ENCODE peak calls at places on chromosomes 3 and 15, in four cellular contexts. G, M, V and Y are unnamed samples.
A peak's percentile ranks its signal among the peaks of the same experiment; 100 is the strongest.

GRCh38 chr3:42706721-42707619 is 4.4 kb upstream of the HHATL start:
- DNase-seq in G (no peak), M (peak; percentile 5), V (no peak), Y (no peak)

GRCh38 chr3:106030620-106030945 is 161.8 kb upstream of the CBLB start:
- DNase-seq in G (no peak), M (no peak), V (no peak), Y (no peak)

GRCh38 chr3:12964713-12965612 is 108.3 kb downstream of the IQSEC1 start:
- DNase-seq in G (no peak), M (no peak), V (no peak), Y (no peak)

GRCh38 chr3:131688370-131688769 is 185.6 kb upstream of the MRPL3 start:
- DNase-seq in G (no peak), M (no peak), V (no peak), Y (no peak)

GRCh38 chr3:98326945-98327344 is 26.7 kb upstream of the OR5K4 start:
- DNase-seq in G (no peak), M (no peak), V (no peak), Y (no peak)

GRCh38 chr15:90706394-90707327 is 10.5 kb upstream of the BLM start:
- DNase-seq in G (no peak), M (peak; percentile 55), V (no peak), Y (no peak)

GRCh38 chr3:194386610-194387009 is 12.5 kb downstream of the GP5 start:
- DNase-seq in G (no peak), M (no peak), V (peak; percentile 24), Y (no peak)

GRCh38 chr15:83745771-83746170 is 91.8 kb downstream of the ADAMTSL3 start:
- DNase-seq in G (no peak), M (no peak), V (no peak), Y (no peak)

GRCh38 chr15:69321041-69321554 is 22.4 kb downstream of the PAQR5 start:
- DNase-seq in G (no peak), M (peak; percentile 64), V (no peak), Y (no peak)

GRCh38 chr3:1855836-1856235 is 242.8 kb upstream of the CNTN4 start:
- DNase-seq in G (no peak), M (no peak), V (no peak), Y (no peak)

GRCh38 chr3:13879102-13879945 is 547 bp downstream of the WNT7A start:
- DNase-seq in G (no peak), M (peak; percentile 66), V (peak; percentile 77), Y (peak; percentile 44)

GRCh38 chr3:99875925-99876781 is 58.5 kb downstream of the CMSS1 start:
- DNase-seq in G (peak; percentile 83), M (peak; percentile 88), V (peak; percentile 88), Y (peak; percentile 91)

GRCh38 chr3:11847607-11848006 is 922 bp upstream of the TAMM41 start:
- DNase-seq in G (peak; percentile 15), M (no peak), V (no peak), Y (no peak)

GRCh38 chr3:16841906-16842709 is 42.6 kb upstream of the PLCL2 start:
- DNase-seq in G (no peak), M (no peak), V (peak; percentile 53), Y (peak; percentile 16)

GRCh38 chr3:126816956-126817777 is 113.1 kb downstream of the CHCHD6 start:
- DNase-seq in G (no peak), M (no peak), V (no peak), Y (no peak)

GRCh38 chr15:89599021-89599420 is 23.8 kb downstream of the TICRR start:
- DNase-seq in G (no peak), M (no peak), V (no peak), Y (no peak)

GRCh38 chr3:159604151-159604581 is 384.5 kb upstream of the IL12A start:
- DNase-seq in G (no peak), M (no peak), V (no peak), Y (no peak)

GRCh38 chr3:186519021-186519658 is 25.0 kb downstream of the CRYGS start:
- DNase-seq in G (no peak), M (no peak), V (no peak), Y (no peak)

GRCh38 chr15:54277834-54278233 is 299.6 kb downstream of the UNC13C start:
- DNase-seq in G (no peak), M (no peak), V (no peak), Y (no peak)

GRCh38 chr15:90818251-90819210 is 49.9 kb upstream of the FURIN start:
- DNase-seq in G (peak; percentile 42), M (peak; percentile 40), V (peak; percentile 53), Y (peak; percentile 50)

GRCh38 chr15:47607750-47608149 is 109.6 kb upstream of the SEMA6D start:
- DNase-seq in G (no peak), M (peak; percentile 33), V (no peak), Y (no peak)

GRCh38 chr3:170387952-170388351 is 30.4 kb downstream of the SKIL start:
- DNase-seq in G (no peak), M (no peak), V (no peak), Y (no peak)

GRCh38 chr15:100192092-100192695 is 149.6 kb downstream of the ADAMTS17 start:
- DNase-seq in G (no peak), M (peak; percentile 32), V (no peak), Y (no peak)

GRCh38 chr3:27452368-27453090 is 31.7 kb downstream of the SLC4A7 start:
- DNase-seq in G (no peak), M (no peak), V (no peak), Y (no peak)

GRCh38 chr3:189833996-189834395 is 202.8 kb downstream of the TP63 start:
- DNase-seq in G (no peak), M (no peak), V (no peak), Y (no peak)

GRCh38 chr3:184767377-184767776 is 44.6 kb upstream of the VPS8 start:
- DNase-seq in G (no peak), M (no peak), V (no peak), Y (no peak)

GRCh38 chr15:29289179-29289578 is 19.6 kb upstream of the NSMCE3 start:
- DNase-seq in G (no peak), M (no peak), V (no peak), Y (no peak)

GRCh38 chr15:77817434-77817833 is 184.7 kb upstream of the LINGO1 start:
- DNase-seq in G (no peak), M (no peak), V (no peak), Y (no peak)

DNA sequence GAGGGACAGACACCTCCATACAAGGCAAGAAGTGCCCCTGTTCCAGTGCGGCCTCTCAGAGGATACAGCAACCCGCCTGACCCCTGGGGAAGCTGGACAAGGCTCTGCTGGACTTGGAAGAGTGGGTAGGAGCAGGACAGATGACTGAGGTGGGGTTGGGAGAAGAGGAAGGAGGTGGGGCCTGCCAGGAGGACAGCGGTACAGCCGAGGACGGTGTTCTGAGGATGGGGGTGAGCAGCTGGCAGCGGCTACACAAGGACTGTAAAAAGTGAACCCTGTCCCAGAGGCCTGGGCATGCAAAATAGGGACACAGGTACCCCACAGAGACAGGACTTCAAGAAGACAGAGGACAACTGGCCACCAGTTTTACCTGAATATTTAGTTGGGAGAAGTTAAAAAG is 23.5 kb upstream of the ELP6 start:
- DNase-seq in G (no peak), M (no peak), V (no peak), Y (no peak)
- TF ChIP-seq TEAD4 in G (no peak), M (no peak), V (no peak), Y (no peak)

GRCh38 chr3:52394751-52395502 is 50.0 kb downstream of the SEMA3G start:
- DNase-seq in G (no peak), M (no peak), V (no peak), Y (no peak)
- TF ChIP-seq TEAD4 in G (no peak), M (no peak), V (no peak), Y (no peak)

GRCh38 chr15:33344111-33344510 is 33.3 kb downstream of the RYR3 start:
- DNase-seq in G (no peak), M (no peak), V (no peak), Y (no peak)
- TF ChIP-seq TEAD4 in G (no peak), M (no peak), V (no peak), Y (no peak)

DNA sequence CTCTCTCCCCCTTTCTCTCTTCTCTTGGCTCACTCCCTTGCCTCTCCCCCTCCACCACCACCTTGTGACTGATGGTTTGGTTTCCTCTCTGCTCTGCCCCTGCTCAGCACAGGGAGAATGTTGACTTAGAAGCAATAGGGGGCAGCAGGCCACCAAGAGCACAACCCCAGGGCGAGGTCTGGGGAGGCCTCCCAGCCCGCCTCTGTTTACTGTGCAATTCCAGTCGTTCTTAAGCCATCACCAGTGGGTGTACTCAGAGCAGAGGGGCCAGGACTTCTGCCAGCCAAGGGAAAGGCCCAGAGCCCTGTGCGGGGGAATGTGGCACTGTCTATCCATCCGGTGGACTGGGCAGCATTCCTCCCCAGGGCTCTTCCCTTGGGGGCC is 5.7 kb upstream of the APEH start:
- DNase-seq in G (peak; percentile 32), M (no peak), V (no peak), Y (no peak)
- TF ChIP-seq TEAD4 in G (no peak), M (no peak), V (no peak), Y (no peak)

DNA sequence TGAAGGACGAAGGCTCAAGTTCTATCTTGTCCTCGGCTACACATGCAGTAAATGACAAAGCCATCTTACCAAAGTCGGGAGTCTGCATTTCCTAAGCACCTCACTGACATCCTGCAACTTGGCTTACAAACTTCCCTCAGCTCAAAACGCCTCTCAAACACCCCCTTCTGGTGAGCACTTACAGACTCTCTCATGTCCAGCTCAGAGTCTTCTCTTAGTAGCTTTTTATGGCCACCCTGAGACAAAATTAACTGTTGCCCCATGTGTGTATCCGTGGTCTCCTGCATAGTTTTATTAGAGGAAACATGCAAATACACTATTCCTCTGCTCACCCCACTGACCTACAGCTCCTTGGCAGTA is 819.7 kb downstream of the FHIT start:
- DNase-seq in G (peak; percentile 71), M (no peak), V (no peak), Y (peak; percentile 17)
- TF ChIP-seq TEAD4 in G (no peak), M (no peak), V (no peak), Y (no peak)

DNA sequence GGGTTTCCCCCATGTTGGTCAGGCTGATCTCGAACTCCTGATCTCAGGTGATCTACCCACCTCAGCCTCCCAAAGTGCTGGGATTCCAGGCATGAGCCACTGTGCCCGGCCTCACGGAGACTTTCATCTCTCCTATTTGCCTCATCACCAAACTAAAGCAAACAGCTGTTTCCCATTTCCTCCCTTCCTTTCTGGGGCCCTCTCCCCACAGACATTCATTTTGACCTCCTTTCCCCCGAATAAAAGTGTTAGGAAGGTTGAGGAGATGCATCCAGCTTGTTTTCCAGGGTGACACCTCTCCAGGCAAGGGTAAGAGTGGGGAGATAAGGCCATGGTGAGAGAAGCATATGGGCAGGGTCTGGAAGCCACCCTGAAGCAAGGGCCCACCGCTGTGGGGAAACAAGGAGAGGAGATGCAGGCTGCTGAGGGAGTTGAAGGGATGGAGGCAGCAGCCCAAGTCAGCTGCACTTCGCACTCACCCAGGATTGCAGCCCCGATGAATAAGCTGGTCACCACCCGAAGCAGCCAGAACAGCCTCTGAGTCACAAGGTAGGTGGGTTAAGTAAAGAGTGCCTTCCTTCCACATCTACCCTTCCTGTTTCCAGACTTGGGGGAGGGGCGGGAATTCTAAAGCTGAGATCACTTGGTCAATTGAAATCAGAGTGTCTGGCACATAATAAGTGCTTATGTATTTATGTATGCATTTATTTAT is 7.7 kb downstream of the DUOXA2 start:
- DNase-seq in G (no peak), M (no peak), V (no peak), Y (no peak)
- TF ChIP-seq TEAD4 in G (no peak), M (no peak), V (no peak), Y (no peak)

GRCh38 chr15:94487635-94488034 is 256.3 kb downstream of the MCTP2 start:
- DNase-seq in G (no peak), M (no peak), V (no peak), Y (no peak)
- TF ChIP-seq TEAD4 in G (no peak), M (no peak), V (no peak), Y (no peak)